ENCODE peak calls at places on chromosomes 7 and 10, in five cellular contexts. J, Q, T, E and U are unnamed samples.

GRCh38 chr10:51895209-51895608 is 195.8 kb upstream of the CSTF2T start:
- DNase-seq in J (no peak), Q (no peak), T (no peak), E (no peak), U (no peak)

GRCh38 chr10:6379015-6379776 is 176.5 kb downstream of the PFKFB3 start:
- DNase-seq in J (no peak), Q (no peak), T (no peak), E (no peak), U (no peak)

GRCh38 chr7:98852826-98853225 is 17.0 kb downstream of the TMEM130 start:
- DNase-seq in J (no peak), Q (no peak), T (no peak), E (no peak), U (no peak)

GRCh38 chr10:127911867-127912257 is 5.0 kb downstream of the PTPRE start:
- DNase-seq in J (no peak), Q (no peak), T (no peak), E (no peak), U (no peak)

GRCh38 chr10:4086041-4086886 is 301.3 kb upstream of the KLF6 start:
- DNase-seq in J (no peak), Q (no peak), T (no peak), E (no peak), U (no peak)

GRCh38 chr7:55476071-55476803 is 96.1 kb downstream of the VOPP1 start:
- DNase-seq in J (no peak), Q (no peak), T (no peak), E (peak; percentile 48), U (no peak)

GRCh38 chr10:74821501-74821900 is 4.9 kb upstream of the KAT6B start:
- DNase-seq in J (no peak), Q (peak; percentile 65), T (no peak), E (no peak), U (no peak)

GRCh38 chr10:128047991-128048826 is 78.0 kb downstream of the MKI67 start:
- DNase-seq in J (no peak), Q (no peak), T (no peak), E (peak; percentile 58), U (no peak)

GRCh38 chr7:7719235-7719634 is 828 bp upstream of the RPA3 start:
- DNase-seq in J (peak; percentile 59), Q (peak; percentile 91), T (peak; percentile 10), E (peak; percentile 55), U (no peak)

GRCh38 chr7:25028370-25028971 is 48.5 kb upstream of the OSBPL3 start:
- DNase-seq in J (peak; percentile 34), Q (peak; percentile 97), T (no peak), E (no peak), U (no peak)

GRCh38 chr10:132209130-132209529 is 22.4 kb downstream of the DPYSL4 start:
- DNase-seq in J (no peak), Q (no peak), T (no peak), E (no peak), U (no peak)